ENCODE peak calls at places on chromosomes 13 and 19, in five cellular contexts. One of them, this sample, is unnamed.

GRCh38 chr13:49711218-49711863 is 20.1 kb upstream of the EBPL start:
- DNase-seq in BE2C: no peak
- DNase-seq in stimulated activated CD4-positive, alpha-beta T cell treated with anti-CD3 and anti-CD28 coated beads, Interleukin-1b, Interleukin-23, amount 100 ng/mL, for 4 hours: no peak
- DNase-seq in HepG2: peak; percentile 60
- DNase-seq in choroid plexus epithelial cell: peak; percentile 94
- DNase-seq in this sample: no peak

GRCh38 chr19:9848060-9848459 is 12.9 kb downstream of the PIN1 start:
- DNase-seq in BE2C: peak; percentile 37
- DNase-seq in stimulated activated CD4-positive, alpha-beta T cell treated with anti-CD3 and anti-CD28 coated beads, Interleukin-1b, Interleukin-23, amount 100 ng/mL, for 4 hours: peak; percentile 25
- DNase-seq in HepG2: no peak
- DNase-seq in choroid plexus epithelial cell: no peak
- DNase-seq in this sample: peak; percentile 63

GRCh38 chr19:49672131-49672919 is 4.7 kb upstream of the PRMT1 start:
- DNase-seq in BE2C: peak; percentile 88
- DNase-seq in stimulated activated CD4-positive, alpha-beta T cell treated with anti-CD3 and anti-CD28 coated beads, Interleukin-1b, Interleukin-23, amount 100 ng/mL, for 4 hours: peak; percentile 72
- DNase-seq in HepG2: peak; percentile 92
- DNase-seq in choroid plexus epithelial cell: peak; percentile 72
- DNase-seq in this sample: peak; percentile 93

GRCh38 chr19:507286-508203 is at the start of gene TPGS1:
- DNase-seq in BE2C: peak; percentile 93
- DNase-seq in stimulated activated CD4-positive, alpha-beta T cell treated with anti-CD3 and anti-CD28 coated beads, Interleukin-1b, Interleukin-23, amount 100 ng/mL, for 4 hours: peak; percentile 73
- DNase-seq in HepG2: peak; percentile 63
- DNase-seq in choroid plexus epithelial cell: peak; percentile 80
- DNase-seq in this sample: peak; percentile 83

GRCh38 chr19:7170983-7171382 is 101.5 kb downstream of the ZNF557 start:
- DNase-seq in BE2C: no peak
- DNase-seq in stimulated activated CD4-positive, alpha-beta T cell treated with anti-CD3 and anti-CD28 coated beads, Interleukin-1b, Interleukin-23, amount 100 ng/mL, for 4 hours: no peak
- DNase-seq in HepG2: no peak
- DNase-seq in choroid plexus epithelial cell: no peak
- DNase-seq in this sample: no peak

GRCh38 chr19:15292847-15293582 is 39.3 kb downstream of the BRD4 start:
- DNase-seq in BE2C: no peak
- DNase-seq in stimulated activated CD4-positive, alpha-beta T cell treated with anti-CD3 and anti-CD28 coated beads, Interleukin-1b, Interleukin-23, amount 100 ng/mL, for 4 hours: no peak
- DNase-seq in HepG2: no peak
- DNase-seq in choroid plexus epithelial cell: no peak
- DNase-seq in this sample: peak; percentile 32

GRCh38 chr13:112693831-112694497 is 4.1 kb downstream of the ATP11A start:
- DNase-seq in BE2C: no peak
- DNase-seq in stimulated activated CD4-positive, alpha-beta T cell treated with anti-CD3 and anti-CD28 coated beads, Interleukin-1b, Interleukin-23, amount 100 ng/mL, for 4 hours: no peak
- DNase-seq in HepG2: no peak
- DNase-seq in choroid plexus epithelial cell: peak; percentile 65
- DNase-seq in this sample: no peak

GRCh38 chr19:47273313-47274070 is 1.2 kb upstream of the INAFM1 start:
- DNase-seq in BE2C: peak; percentile 92
- DNase-seq in stimulated activated CD4-positive, alpha-beta T cell treated with anti-CD3 and anti-CD28 coated beads, Interleukin-1b, Interleukin-23, amount 100 ng/mL, for 4 hours: peak; percentile 81
- DNase-seq in HepG2: peak; percentile 84
- DNase-seq in choroid plexus epithelial cell: peak; percentile 96
- DNase-seq in this sample: peak; percentile 96

GRCh38 chr13:20699715-20700114 is 3.8 kb upstream of the IL17D start:
- DNase-seq in BE2C: no peak
- DNase-seq in stimulated activated CD4-positive, alpha-beta T cell treated with anti-CD3 and anti-CD28 coated beads, Interleukin-1b, Interleukin-23, amount 100 ng/mL, for 4 hours: no peak
- DNase-seq in HepG2: no peak
- DNase-seq in choroid plexus epithelial cell: no peak
- DNase-seq in this sample: no peak

GRCh38 chr13:30196025-30196424 is 111.3 kb downstream of the KATNAL1 start:
- DNase-seq in BE2C: peak; percentile 84
- DNase-seq in stimulated activated CD4-positive, alpha-beta T cell treated with anti-CD3 and anti-CD28 coated beads, Interleukin-1b, Interleukin-23, amount 100 ng/mL, for 4 hours: no peak
- DNase-seq in HepG2: no peak
- DNase-seq in choroid plexus epithelial cell: peak; percentile 83
- DNase-seq in this sample: peak; percentile 50

GRCh38 chr13:51453959-51454703 is 1.3 kb upstream of the INTS6 start:
- DNase-seq in BE2C: peak; percentile 14
- DNase-seq in stimulated activated CD4-positive, alpha-beta T cell treated with anti-CD3 and anti-CD28 coated beads, Interleukin-1b, Interleukin-23, amount 100 ng/mL, for 4 hours: peak; percentile 29
- DNase-seq in HepG2: no peak
- DNase-seq in choroid plexus epithelial cell: peak; percentile 42
- DNase-seq in this sample: peak; percentile 91

GRCh38 chr13:104422668-104423067 is 1356.5 kb upstream of the SLC10A2 start:
- DNase-seq in BE2C: no peak
- DNase-seq in stimulated activated CD4-positive, alpha-beta T cell treated with anti-CD3 and anti-CD28 coated beads, Interleukin-1b, Interleukin-23, amount 100 ng/mL, for 4 hours: no peak
- DNase-seq in HepG2: no peak
- DNase-seq in choroid plexus epithelial cell: no peak
- DNase-seq in this sample: no peak

GRCh38 chr19:15287496-15287895 is 44.8 kb downstream of the BRD4 start:
- DNase-seq in BE2C: no peak
- DNase-seq in stimulated activated CD4-positive, alpha-beta T cell treated with anti-CD3 and anti-CD28 coated beads, Interleukin-1b, Interleukin-23, amount 100 ng/mL, for 4 hours: no peak
- DNase-seq in HepG2: no peak
- DNase-seq in choroid plexus epithelial cell: no peak
- DNase-seq in this sample: no peak

GRCh38 chr19:7928741-7929701 is 3.1 kb upstream of the CTXN1 start:
- DNase-seq in BE2C: peak; percentile 81
- DNase-seq in stimulated activated CD4-positive, alpha-beta T cell treated with anti-CD3 and anti-CD28 coated beads, Interleukin-1b, Interleukin-23, amount 100 ng/mL, for 4 hours: no peak
- DNase-seq in HepG2: peak; percentile 53
- DNase-seq in choroid plexus epithelial cell: peak; percentile 91
- DNase-seq in this sample: peak; percentile 69

GRCh38 chr19:16621165-16621800 is 6.7 kb downstream of the MED26 start:
- DNase-seq in BE2C: no peak
- DNase-seq in stimulated activated CD4-positive, alpha-beta T cell treated with anti-CD3 and anti-CD28 coated beads, Interleukin-1b, Interleukin-23, amount 100 ng/mL, for 4 hours: no peak
- DNase-seq in HepG2: no peak
- DNase-seq in choroid plexus epithelial cell: no peak
- DNase-seq in this sample: no peak

GRCh38 chr19:45640849-45641273 is 1.7 kb upstream of the EML2 start:
- DNase-seq in BE2C: no peak
- DNase-seq in stimulated activated CD4-positive, alpha-beta T cell treated with anti-CD3 and anti-CD28 coated beads, Interleukin-1b, Interleukin-23, amount 100 ng/mL, for 4 hours: peak; percentile 30
- DNase-seq in HepG2: peak; percentile 13
- DNase-seq in choroid plexus epithelial cell: no peak
- DNase-seq in this sample: no peak